ENCODE peak calls at places on chromosome 5, in eight cellular contexts. V, B, W, T, D, Z, Y and Q are unnamed samples. For H3K4me1, the result is how much of the 10 kb centered on the place peaks cover.

GRCh38 chr5:95812100-95812472 is 10.4 kb downstream of the GLRX start:
- DNase-seq in Z (peak), W (no peak), Y (no peak), T (no peak), V (no peak), D (no peak), B (no peak), Q (peak)

GRCh38 chr5:1110260-1110929 is 1.5 kb downstream of the SLC12A7 start:
- DNase-seq in W (no peak), B (no peak), T (no peak), Y (no peak), V (no peak), D (no peak), Z (no peak), Q (no peak)

GRCh38 chr5:124628721-124629596 is 117.5 kb downstream of the ZNF608 start:
- DNase-seq in B (no peak), D (no peak), Y (peak), W (no peak), Z (peak), V (no peak), T (peak), Q (no peak)

GRCh38 chr5:76230711-76231285 is 147.6 kb downstream of the SV2C start:
- DNase-seq in Y (no peak), Z (no peak), D (no peak), B (no peak), W (no peak), T (no peak), V (no peak), Q (no peak)

GRCh38 chr5:74567351-74567870 is 73.1 kb downstream of the ENC1 start:
- DNase-seq in W (no peak), B (no peak), T (no peak), Y (no peak), V (peak), Z (no peak), D (no peak), Q (no peak)

GRCh38 chr5:2166979-2167377 is 284.3 kb upstream of the IRX4 start:
- DNase-seq in Y (no peak), W (no peak), D (no peak), T (no peak), V (no peak), Z (no peak), B (no peak), Q (no peak)

GRCh38 chr5:77222722-77223121 is 12.2 kb downstream of the PDE8B start:
- DNase-seq in Z (no peak), B (no peak), D (no peak), Y (no peak), T (no peak), W (no peak), V (no peak), Q (no peak)

GRCh38 chr5:82355921-82356454 is 77.8 kb upstream of the RPS23 start:
- DNase-seq in W (no peak), Y (no peak), T (no peak), B (no peak), V (no peak), D (no peak), Z (no peak), Q (no peak)

GRCh38 chr5:39074009-39074886 is at the start of gene RICTOR:
- DNase-seq in Y (peak), W (peak), B (peak), T (peak), V (peak), D (peak), Z (peak), Q (peak)

GRCh38 chr5:111159845-111160244 is 64.3 kb upstream of the CAMK4 start:
- DNase-seq in Y (no peak), V (no peak), B (no peak), T (no peak), D (no peak), W (no peak), Z (no peak), Q (peak)

GRCh38 chr5:36363101-36363500 is 61.4 kb upstream of the RANBP3L start:
- DNase-seq in V (no peak), Z (peak), T (no peak), B (no peak), D (no peak), Y (no peak), W (no peak), Q (no peak)

GRCh38 chr5:93585054-93585751 is 2.2 kb downstream of the NR2F1 start:
- DNase-seq in Z (no peak), B (no peak), V (no peak), Y (peak), D (no peak), W (no peak), T (no peak), Q (no peak)

GRCh38 chr5:51433052-51433710 is 49.9 kb downstream of the ISL1 start:
- DNase-seq in B (no peak), Y (no peak), V (no peak), Z (no peak), D (no peak), T (no peak), W (no peak), Q (no peak)

GRCh38 chr5:174419523-174420132 is 304.8 kb upstream of the MSX2 start:
- DNase-seq in T (peak), W (peak), Z (peak), Y (peak), B (peak), V (peak), D (peak), Q (peak)

GRCh38 chr5:73422164-73422563 is 26.4 kb downstream of the FOXD1 start:
- DNase-seq in Y (no peak), W (no peak), V (no peak), Z (no peak), B (no peak), T (no peak), D (no peak), Q (no peak)

GRCh38 chr5:89338935-89339334 is 456.0 kb upstream of the MEF2C start:
- DNase-seq in V (no peak), T (no peak), Z (peak), D (no peak), B (no peak), Y (no peak), W (no peak), Q (no peak)

GRCh38 chr5:77156379-77156778 is 54.1 kb upstream of the PDE8B start:
- DNase-seq in Z (no peak), Y (no peak), B (no peak), V (no peak), D (no peak), W (no peak), T (no peak), Q (no peak)

GRCh38 chr5:99169309-99169708 is 240.5 kb upstream of the CHD1 start:
- DNase-seq in T (no peak), Z (no peak), V (no peak), Y (no peak), D (no peak), B (no peak), W (no peak), Q (no peak)

GRCh38 chr5:67263656-67264055 is 67.1 kb upstream of the CD180 start:
- DNase-seq in B (no peak), V (no peak), W (no peak), T (no peak), Z (no peak), D (no peak), Y (no peak), Q (no peak)

GRCh38 chr5:103569313-103570060 is 6.9 kb upstream of the NUDT12 start:
- DNase-seq in D (no peak), T (no peak), W (no peak), Y (no peak), B (no peak), V (no peak), Z (peak), Q (no peak)

GRCh38 chr5:4981612-4982011 is 158.5 kb upstream of the ADAMTS16 start:
- DNase-seq in T (no peak), V (no peak), D (no peak), Y (no peak), W (no peak), Z (no peak), B (no peak), Q (no peak)

GRCh38 chr5:111227805-111228204 is 3.6 kb downstream of the CAMK4 start:
- DNase-seq in B (no peak), Y (no peak), W (no peak), V (no peak), T (no peak), D (no peak), Z (peak), Q (no peak)

GRCh38 chr5:62608529-62609511 is 30.2 kb downstream of the LRRC70 start:
- DNase-seq in W (no peak), B (peak), Y (no peak), D (no peak), V (no peak), Z (no peak), T (no peak), Q (no peak)

GRCh38 chr5:5372511-5372910 is 50.0 kb upstream of the ICE1 start:
- DNase-seq in B (no peak), Z (no peak), Y (no peak), V (peak), W (no peak), T (no peak), D (no peak), Q (no peak)

GRCh38 chr5:15502208-15502607 is 2.2 kb downstream of the FBXL7 start:
- DNase-seq in B (no peak), V (no peak), Z (peak), D (no peak), T (no peak), W (no peak), Y (no peak), Q (no peak)

GRCh38 chr5:84113246-84114118 is 271.2 kb downstream of the EDIL3 start:
- DNase-seq in D (no peak), Y (no peak), W (no peak), T (no peak), B (no peak), V (no peak), Z (peak), Q (no peak)

GRCh38 chr5:141479776-141480175 is 4.0 kb downstream of the PCDHGC3 start:
- DNase-seq in D (no peak), Y (no peak), W (no peak), T (no peak), B (no peak), Z (peak), V (no peak), Q (no peak)

GRCh38 chr5:151405334-151405872 is 42.0 kb upstream of the SLC36A1 start:
- DNase-seq in V (no peak), Y (no peak), Z (no peak), D (no peak), T (no peak), W (no peak), B (no peak), Q (no peak)

GRCh38 chr5:167849874-167850273 is 441.6 kb upstream of the WWC1 start:
- DNase-seq in W (no peak), D (no peak), Z (no peak), B (no peak), Y (no peak), T (no peak), V (no peak), Q (no peak)

GRCh38 chr5:126098330-126099017 is 324.7 kb upstream of the GRAMD2B start:
- DNase-seq in W (no peak), D (no peak), B (no peak), Z (peak), V (no peak), T (no peak), Y (no peak), Q (no peak)

GRCh38 chr5:167998148-167998767 is 293.2 kb upstream of the WWC1 start:
- DNase-seq in W (no peak), Z (peak), Y (no peak), D (no peak), V (no peak), T (no peak), B (no peak), Q (no peak)

GRCh38 chr5:96562614-96563013 is 99.6 kb upstream of the CAST start:
- DNase-seq in B (no peak), T (no peak), Z (peak), D (no peak), V (no peak), Y (no peak), W (no peak), Q (no peak)

GRCh38 chr5:56638768-56639238 is 176.5 kb upstream of the MAP3K1 start:
- DNase-seq in W (no peak), B (no peak), D (no peak), Y (no peak), T (no peak), Z (no peak), V (peak), Q (no peak)

GRCh38 chr5:72149742-72150141 is 42.5 kb downstream of the MAP1B start:
- DNase-seq in T (no peak), W (no peak), B (no peak), D (no peak), Z (no peak), Y (no peak), V (no peak), Q (no peak)

GRCh38 chr5:69217732-69218568 is 16.7 kb upstream of the CDK7 start:
- DNase-seq in T (peak), Y (peak), D (peak), V (peak), Z (peak), W (peak), B (peak), Q (peak)

GRCh38 chr5:147578228-147579024 is 68.6 kb upstream of the DPYSL3 start:
- DNase-seq in B (no peak), Z (peak), W (no peak), V (no peak), D (no peak), T (no peak), Y (no peak), Q (no peak)

GRCh38 chr5:176629853-176630680 is at the start of the genes EIF4E1B and SNCB:
- DNase-seq in B (peak), Z (no peak), Y (no peak), V (no peak), D (no peak), W (no peak), T (no peak), Q (no peak)

GRCh38 chr5:96015709-96016108 is 54.1 kb upstream of the ELL2 start:
- DNase-seq in W (no peak), T (no peak), Y (no peak), Z (no peak), B (no peak), D (no peak), V (no peak), Q (no peak)

DNA sequence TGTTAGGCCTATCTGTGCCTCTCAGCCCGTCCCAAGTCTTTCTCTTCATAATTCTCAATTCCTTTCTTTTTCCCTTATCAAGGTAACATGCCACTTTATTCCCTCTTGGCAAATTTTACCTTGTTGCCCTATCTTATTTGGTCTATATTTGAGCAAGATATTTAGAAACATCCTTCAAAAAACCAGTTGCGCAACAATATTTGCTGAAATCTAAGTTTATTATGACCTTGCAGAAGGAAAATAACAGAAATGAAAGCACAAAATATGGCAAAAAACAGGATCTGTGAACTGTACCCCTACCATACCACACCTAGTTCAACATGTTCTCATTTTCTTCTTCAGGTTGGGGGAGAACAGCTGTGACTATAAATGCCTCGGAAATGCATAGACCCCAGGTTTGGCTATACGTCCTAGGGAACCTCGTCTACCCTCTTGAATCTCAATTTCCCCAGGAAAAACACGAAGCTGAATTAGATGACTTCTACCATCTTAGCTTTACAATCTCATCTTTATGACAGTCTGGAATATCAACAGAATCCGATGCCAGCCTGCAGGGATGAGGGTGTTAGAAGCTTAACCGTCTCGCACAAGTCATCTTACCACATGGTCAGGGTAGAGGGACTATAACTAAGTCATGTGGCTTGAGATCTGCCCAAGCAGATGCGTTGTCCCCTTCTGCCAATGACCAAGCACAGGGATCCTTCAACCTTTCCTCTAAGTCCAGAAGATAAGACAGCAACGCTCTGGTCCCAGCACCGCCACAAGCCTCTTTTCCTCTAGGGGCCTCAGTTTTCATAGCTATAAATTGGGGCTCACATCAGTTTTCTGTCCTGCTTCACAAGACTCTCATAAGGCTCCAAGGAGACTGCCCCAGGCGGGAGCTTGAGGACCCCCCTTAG is 1.3 kb downstream of the LCP2 start:
- DNase-seq in D (no peak), Z (no peak), V (no peak), Y (peak), W (no peak), B (no peak), T (no peak), Q (no peak)
- H3K4me3 ChIP-seq in D (peak), Z (no peak), V (peak), Y (no peak), W (peak), B (peak), T (peak), Q (peak)

DNA sequence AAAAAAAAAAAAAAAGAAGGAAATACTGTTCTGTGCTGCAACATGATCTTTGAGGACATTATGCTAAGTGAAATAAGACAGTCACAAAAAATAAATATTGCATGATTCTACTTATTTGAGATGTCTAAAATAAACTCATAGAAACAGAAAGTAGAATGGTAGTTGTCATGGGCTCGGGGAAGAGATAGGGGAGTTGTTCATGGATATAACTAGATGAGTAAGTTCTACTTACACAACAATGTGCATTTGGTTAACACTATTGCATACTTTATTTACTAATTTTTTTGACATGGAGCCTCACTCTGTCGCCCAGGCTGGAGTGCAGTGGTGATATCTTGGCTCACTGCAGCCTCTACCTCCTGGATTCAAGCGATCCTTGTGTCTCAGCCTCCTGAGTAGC is 15.2 kb downstream of the MAML1 start:
- DNase-seq in V (no peak), Y (no peak), B (no peak), T (no peak), D (no peak), W (no peak), Z (peak), Q (no peak)
- H3K27ac ChIP-seq in V (no peak), Y (no peak), B (no peak), T (no peak), D (no peak), W (no peak), Z (no peak), Q (no peak)

GRCh38 chr5:140258016-140258415 is 44.9 kb downstream of the PFDN1 start:
- DNase-seq in Z (peak), V (no peak), B (no peak), W (no peak), D (no peak), Y (no peak), T (no peak), Q (no peak)
- H3K4me1 ChIP-seq in Z (under half), V (under half), B (half or more), W (half or more), D (under half), Y (under half), T (half or more), Q (under half)

DNA sequence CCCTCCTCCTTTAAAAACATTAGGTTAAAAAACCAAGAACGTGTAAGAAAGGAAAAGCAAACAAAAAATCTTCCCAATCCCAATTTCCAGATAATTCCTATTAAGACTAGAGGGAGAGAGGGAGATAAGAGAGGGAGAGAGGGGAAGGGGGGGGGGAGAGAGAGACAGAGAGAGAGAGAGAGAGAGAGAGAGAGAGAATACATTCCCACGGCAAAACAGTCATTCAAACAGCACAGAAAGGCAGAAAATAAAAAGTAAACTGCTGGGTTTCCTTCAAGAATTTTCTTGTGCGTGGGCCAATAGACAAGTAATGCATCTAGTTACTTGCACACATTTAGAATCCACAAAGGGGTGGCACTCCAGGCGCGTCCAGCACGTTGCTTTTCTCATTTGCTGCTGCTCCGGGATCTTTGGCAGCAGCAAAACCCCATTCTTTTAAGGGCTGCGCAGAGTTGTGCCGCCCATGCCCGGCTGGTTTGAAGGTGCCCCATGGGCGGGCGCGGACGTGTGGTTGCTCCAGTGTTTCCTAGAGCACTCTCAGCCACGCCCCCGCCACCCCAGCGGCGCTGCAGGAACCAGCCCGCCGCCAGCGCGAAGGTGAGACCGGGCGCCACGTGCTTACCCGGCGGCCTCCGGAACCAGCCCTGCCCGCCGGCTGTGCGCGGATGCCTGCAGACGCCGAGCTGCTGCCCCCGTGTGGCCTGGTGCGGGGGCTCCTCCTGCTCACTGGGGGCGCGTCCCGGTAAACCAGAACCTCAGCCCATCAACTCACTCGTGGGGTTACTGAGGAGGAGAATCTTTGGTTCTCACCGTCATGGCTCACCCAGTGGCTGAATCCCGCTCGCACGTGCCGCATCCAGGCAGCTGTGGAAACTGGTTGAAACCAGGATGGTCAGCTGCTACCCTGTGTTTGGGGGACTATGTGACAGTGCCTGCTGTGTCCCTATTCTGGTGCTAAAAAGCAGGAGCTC is 44.6 kb downstream of the STC2 start:
- DNase-seq in Z (peak), W (peak), B (peak), V (peak), T (peak), Y (peak), D (peak), Q (peak)
- H3K4me3 ChIP-seq in Z (peak), W (peak), B (peak), V (peak), T (no peak), Y (no peak), D (no peak), Q (no peak)